ENCODE peak calls at places on chromosomes 5 and 9, in seven cellular contexts. T is sigmoid colon, U is transverse colon, C is GM12878, O is stomach, M is breast epithelium, P is endothelial cell of umbilical vein. B is an unnamed sample.

GRCh38 chr5:14226554-14226953 is 83.4 kb downstream of the TRIO start:
- DNase-seq in M (no peak), C (no peak), P (no peak), U (no peak), T (no peak), O (no peak), B (no peak)

GRCh38 chr5:164296603-164297080 is 791.2 kb downstream of the MAT2B start:
- DNase-seq in O (no peak), C (no peak), T (no peak), U (no peak), M (no peak), P (peak; percentile 14), B (no peak)

GRCh38 chr5:133825631-133826289 is 142.7 kb downstream of the C5orf15 start:
- DNase-seq in C (peak; percentile 77), T (no peak), M (no peak), O (no peak), P (no peak), U (no peak), B (peak; percentile 53)

GRCh38 chr5:61313960-61314681 is 17.9 kb upstream of the ZSWIM6 start:
- DNase-seq in P (peak; percentile 97), U (no peak), M (no peak), C (no peak), T (no peak), O (no peak), B (no peak)

GRCh38 chr5:36200513-36200912 is 41.2 kb downstream of the NADK2 start:
- DNase-seq in C (no peak), T (no peak), M (no peak), O (no peak), P (peak; percentile 23), U (no peak), B (no peak)

GRCh38 chr9:98142182-98142924 is 23.3 kb upstream of the TRIM14 start:
- DNase-seq in M (peak; percentile 76), T (no peak), O (peak; percentile 91), C (no peak), P (no peak), U (peak; percentile 93), B (no peak)

GRCh38 chr5:124962735-124963134 is 216.3 kb upstream of the ZNF608 start:
- DNase-seq in M (no peak), O (no peak), U (no peak), T (no peak), P (no peak), C (no peak), B (no peak)

GRCh38 chr9:132989014-132989310 is 10.5 kb downstream of the GFI1B start:
- DNase-seq in O (no peak), C (no peak), M (no peak), U (no peak), P (no peak), T (no peak), B (peak; percentile 47)

GRCh38 chr9:36897476-36897875 is 136.6 kb downstream of the PAX5 start:
- DNase-seq in C (no peak), O (no peak), T (no peak), U (no peak), P (no peak), M (no peak), B (no peak)

GRCh38 chr9:93590609-93591234 is 14.3 kb downstream of the PHF2 start:
- DNase-seq in O (no peak), C (no peak), U (no peak), P (no peak), M (no peak), T (no peak), B (no peak)

GRCh38 chr9:122095010-122095767 is 2.1 kb upstream of the TTLL11 start:
- DNase-seq in U (peak; percentile 56), O (peak; percentile 66), P (peak; percentile 74), C (no peak), T (peak; percentile 21), M (no peak), B (no peak)

GRCh38 chr5:65919773-65920172 is 6.6 kb upstream of the ERBIN start:
- DNase-seq in T (no peak), O (no peak), U (no peak), C (no peak), P (no peak), M (no peak), B (no peak)

GRCh38 chr9:110561826-110562225 is 17.7 kb downstream of the SVEP1 start:
- DNase-seq in P (no peak), U (no peak), M (no peak), T (no peak), C (no peak), O (no peak), B (no peak)

GRCh38 chr9:110559869-110560268 is 19.7 kb downstream of the SVEP1 start:
- DNase-seq in P (no peak), T (no peak), M (no peak), O (no peak), C (no peak), U (no peak), B (no peak)

GRCh38 chr9:110555551-110555950 is 24.0 kb downstream of the SVEP1 start:
- DNase-seq in P (peak; percentile 67), T (no peak), C (no peak), M (no peak), U (no peak), O (no peak), B (no peak)

DNA sequence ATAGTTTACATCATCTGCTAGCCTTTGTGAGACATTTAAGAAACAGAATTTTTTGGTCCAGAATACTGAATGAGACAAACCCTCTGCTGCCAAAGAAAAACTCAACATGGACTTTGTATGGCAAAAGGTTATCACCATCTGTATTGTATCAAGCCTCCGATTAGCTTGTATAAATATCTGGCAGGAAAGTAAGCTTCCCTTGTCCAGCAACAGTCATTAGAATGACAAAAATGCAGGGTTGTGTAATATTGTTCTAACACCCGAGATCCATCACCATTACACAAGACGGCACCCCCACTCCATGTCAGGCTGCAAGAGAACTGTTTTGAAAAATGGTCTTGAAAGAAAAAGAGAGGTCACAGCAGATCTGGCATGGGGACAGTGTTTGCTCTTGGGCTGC is 23.6 kb downstream of the SVEP1 start:
- DNase-seq in U (peak; percentile 24), P (peak; percentile 96), T (peak; percentile 89), C (no peak), M (no peak), O (peak; percentile 28), B (peak; percentile 86)
- H3K27ac ChIP-seq in U (peak overlapping the region; percentile 49), P (peak overlapping the region; percentile 51), T (peak overlapping the region; percentile 67), C (no peak overlapping the region), M (peak overlapping the region; percentile 56), O (no peak overlapping the region), B (peak overlapping the region; percentile 64)

GRCh38 chr5:180811012-180811622 is 8.5 kb upstream of the MGAT1 start:
- DNase-seq in M (no peak), U (no peak), O (no peak), T (peak; percentile 83), C (no peak), P (no peak), B (peak; percentile 82)

GRCh38 chr5:180809403-180810209 is 7.0 kb upstream of the MGAT1 start:
- DNase-seq in U (peak; percentile 94), C (no peak), M (peak; percentile 91), T (peak; percentile 97), P (peak; percentile 76), O (peak; percentile 91), B (peak; percentile 92)

GRCh38 chr5:180811623-180812119 is 9.1 kb upstream of the MGAT1 start:
- DNase-seq in P (no peak), T (peak; percentile 66), O (no peak), C (no peak), M (no peak), U (no peak), B (peak; percentile 61)

GRCh38 chr5:180808461-180809000 is 5.9 kb upstream of the MGAT1 start:
- DNase-seq in U (peak; percentile 20), M (no peak), P (no peak), T (peak; percentile 58), C (no peak), O (no peak), B (peak; percentile 45)

DNA sequence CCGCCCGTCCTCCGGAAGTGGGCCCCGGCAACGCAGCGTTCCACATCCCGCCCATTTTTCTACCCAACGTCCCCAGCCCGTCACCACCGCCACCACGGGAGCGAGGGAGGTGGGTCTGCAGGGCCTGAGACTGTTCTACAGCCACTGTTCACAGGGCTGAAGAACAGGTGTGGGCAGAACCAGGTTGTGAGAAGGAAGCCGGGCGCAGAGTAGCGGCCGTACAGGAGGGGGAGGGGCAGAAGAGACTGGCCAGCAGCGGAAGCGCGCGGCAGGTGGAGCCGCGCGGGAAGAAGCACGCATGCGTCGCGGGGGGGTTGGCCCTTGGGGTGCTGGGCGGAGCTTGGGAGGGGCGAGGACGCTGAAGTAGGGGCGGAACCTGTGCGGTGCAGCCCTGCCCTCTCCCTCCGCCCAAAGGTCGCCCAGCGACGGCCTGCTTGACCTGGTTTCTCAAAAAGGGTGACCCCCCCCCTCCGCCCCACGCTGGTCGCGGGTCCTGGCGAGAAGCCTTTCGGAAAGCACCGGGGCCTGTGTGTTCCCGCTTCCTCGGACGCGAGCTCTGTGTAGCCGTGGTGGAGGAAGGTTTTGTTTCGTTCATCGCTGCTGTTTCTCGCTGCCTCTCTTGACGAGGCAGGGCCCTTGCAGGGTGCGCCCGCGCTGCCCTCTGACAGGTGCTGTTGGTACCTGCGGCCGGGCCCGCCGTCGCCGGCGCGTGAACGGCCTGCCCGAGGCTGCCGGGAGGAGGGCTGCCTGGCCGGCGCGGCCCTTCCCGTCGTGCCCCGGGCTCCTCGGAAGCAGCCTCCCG is 7.8 kb upstream of the MGAT1 start:
- DNase-seq in O (peak; percentile 97), T (peak; percentile 98), P (peak; percentile 95), M (peak; percentile 96), U (peak; percentile 99), C (peak; percentile 88), B (peak; percentile 97)
- TF ChIP-seq POLR2AphosphoS5 in O (no peak), T (peak; percentile 84), P (peak; percentile 77), M (peak; percentile 74), U (peak; percentile 63), C (peak; percentile 90), B (peak; percentile 69)

GRCh38 chr9:7045361-7045760 is 287.6 kb downstream of the KDM4C start:
- DNase-seq in P (no peak), U (no peak), C (no peak), O (no peak), M (no peak), T (no peak), B (no peak)
- TF ChIP-seq POLR2A in P (no peak), U (no peak), C (no peak), O (no peak), M (no peak), T (no peak), B (no peak)

GRCh38 chr9:69157751-69158466 is 16.2 kb upstream of the TJP2 start:
- DNase-seq in M (no peak), U (no peak), O (no peak), C (no peak), P (no peak), T (no peak), B (no peak)
- H3K27ac ChIP-seq in M (no peak overlapping the region), U (no peak overlapping the region), O (no peak overlapping the region), C (no peak overlapping the region), P (no peak overlapping the region), T (no peak overlapping the region), B (no peak overlapping the region)

B was measured in suprapubic skin.